ENCODE peak calls at places on chromosomes 6 and 20, in four cellular contexts. One of them, this sample, is unnamed.

GRCh38 chr6:137339929-137340559 is 120.9 kb upstream of the IFNGR1 start:
- DNase-seq in right lobe of liver: no peak
- DNase-seq in trophoblast cell: no peak
- DNase-seq in brain microvascular endothelial cell: no peak
- DNase-seq in this sample: no peak

GRCh38 chr20:63657260-63657936 is 714 bp upstream of the RTEL1 start:
- DNase-seq in right lobe of liver: no peak
- DNase-seq in trophoblast cell: no peak
- DNase-seq in brain microvascular endothelial cell: no peak
- DNase-seq in this sample: no peak

GRCh38 chr20:48153105-48153504 is 367.8 kb upstream of the SULF2 start:
- DNase-seq in right lobe of liver: no peak
- DNase-seq in trophoblast cell: no peak
- DNase-seq in brain microvascular endothelial cell: no peak
- DNase-seq in this sample: no peak

GRCh38 chr6:24865161-24865560 is 66.4 kb upstream of the ARMH2 start:
- DNase-seq in right lobe of liver: no peak
- DNase-seq in trophoblast cell: no peak
- DNase-seq in brain microvascular endothelial cell: no peak
- DNase-seq in this sample: no peak

GRCh38 chr6:130057495-130057894 is 39.1 kb downstream of the L3MBTL3 start:
- DNase-seq in right lobe of liver: no peak
- DNase-seq in trophoblast cell: no peak
- DNase-seq in brain microvascular endothelial cell: no peak
- DNase-seq in this sample: no peak

GRCh38 chr6:3654898-3655297 is 96.6 kb downstream of the PXDC1 start:
- DNase-seq in right lobe of liver: no peak
- DNase-seq in trophoblast cell: no peak
- DNase-seq in brain microvascular endothelial cell: no peak
- DNase-seq in this sample: no peak

GRCh38 chr6:68738039-68738438 is 103.0 kb downstream of the ADGRB3 start:
- DNase-seq in right lobe of liver: no peak
- DNase-seq in trophoblast cell: no peak
- DNase-seq in brain microvascular endothelial cell: no peak
- DNase-seq in this sample: no peak

GRCh38 chr6:130240232-130240631 is 17.5 kb upstream of the SAMD3 start:
- DNase-seq in right lobe of liver: no peak
- DNase-seq in trophoblast cell: peak; percentile 21
- DNase-seq in brain microvascular endothelial cell: peak; percentile 68
- DNase-seq in this sample: no peak

GRCh38 chr6:101120747-101121146 is 239.6 kb upstream of the ASCC3 start:
- DNase-seq in right lobe of liver: no peak
- DNase-seq in trophoblast cell: no peak
- DNase-seq in brain microvascular endothelial cell: no peak
- DNase-seq in this sample: no peak

GRCh38 chr20:53737404-53738038 is 143.9 kb upstream of the ZNF217 start:
- DNase-seq in right lobe of liver: no peak
- DNase-seq in trophoblast cell: peak; percentile 42
- DNase-seq in brain microvascular endothelial cell: no peak
- DNase-seq in this sample: no peak

GRCh38 chr6:3610206-3610605 is 141.3 kb downstream of the PXDC1 start:
- DNase-seq in right lobe of liver: no peak
- DNase-seq in trophoblast cell: no peak
- DNase-seq in brain microvascular endothelial cell: peak; percentile 16
- DNase-seq in this sample: no peak

GRCh38 chr20:48827880-48828733 is at the start of gene PREX1:
- DNase-seq in right lobe of liver: peak; percentile 87
- DNase-seq in trophoblast cell: peak; percentile 71
- DNase-seq in brain microvascular endothelial cell: peak; percentile 65
- DNase-seq in this sample: peak; percentile 90

GRCh38 chr6:157203312-157203744 is 120.0 kb downstream of the TMEM242 start:
- DNase-seq in right lobe of liver: no peak
- DNase-seq in trophoblast cell: no peak
- DNase-seq in brain microvascular endothelial cell: no peak
- DNase-seq in this sample: no peak

GRCh38 chr6:854405-855073 is 161.6 kb upstream of the EXOC2 start:
- DNase-seq in right lobe of liver: no peak
- DNase-seq in trophoblast cell: no peak
- DNase-seq in brain microvascular endothelial cell: peak; percentile 55
- DNase-seq in this sample: no peak

GRCh38 chr6:51842066-51842465 is 245.3 kb downstream of the PKHD1 start:
- DNase-seq in right lobe of liver: no peak
- DNase-seq in trophoblast cell: no peak
- DNase-seq in brain microvascular endothelial cell: no peak
- DNase-seq in this sample: no peak

GRCh38 chr6:122998403-122998965 is 2.4 kb downstream of the CLVS2 start:
- DNase-seq in right lobe of liver: no peak
- DNase-seq in trophoblast cell: no peak
- DNase-seq in brain microvascular endothelial cell: no peak
- DNase-seq in this sample: no peak

GRCh38 chr6:26071135-26071534 is 16.1 kb upstream of the HFE start:
- DNase-seq in right lobe of liver: peak; percentile 63
- DNase-seq in trophoblast cell: no peak
- DNase-seq in brain microvascular endothelial cell: no peak
- DNase-seq in this sample: no peak

GRCh38 chr20:46218656-46219055 is 89.6 kb downstream of the CDH22 start:
- DNase-seq in right lobe of liver: no peak
- DNase-seq in trophoblast cell: no peak
- DNase-seq in brain microvascular endothelial cell: no peak
- DNase-seq in this sample: no peak

GRCh38 chr20:55143605-55144004 is 668.2 kb downstream of the DOK5 start:
- DNase-seq in right lobe of liver: no peak
- DNase-seq in trophoblast cell: no peak
- DNase-seq in brain microvascular endothelial cell: no peak
- DNase-seq in this sample: no peak

GRCh38 chr6:112087916-112088315 is 525 bp downstream of the FAM229B start:
- DNase-seq in right lobe of liver: no peak
- DNase-seq in trophoblast cell: peak; percentile 23
- DNase-seq in brain microvascular endothelial cell: no peak
- DNase-seq in this sample: no peak
- H3K27ac ChIP-seq in right lobe of liver: peak overlapping the region; percentile 61
- H3K27ac ChIP-seq in trophoblast cell: no peak overlapping the region
- H3K27ac ChIP-seq in brain microvascular endothelial cell: peak overlapping the region; percentile 89
- H3K27ac ChIP-seq in this sample: peak overlapping the region; percentile 92

GRCh38 chr6:37174515-37175331 is 4.8 kb downstream of the PIM1 start:
- DNase-seq in right lobe of liver: no peak
- DNase-seq in trophoblast cell: no peak
- DNase-seq in brain microvascular endothelial cell: no peak
- DNase-seq in this sample: no peak

GRCh38 chr6:37176268-37177082 is 6.5 kb downstream of the PIM1 start:
- DNase-seq in right lobe of liver: no peak
- DNase-seq in trophoblast cell: no peak
- DNase-seq in brain microvascular endothelial cell: peak; percentile 18
- DNase-seq in this sample: no peak

GRCh38 chr6:37177083-37177949 is 7.4 kb downstream of the PIM1 start:
- DNase-seq in right lobe of liver: no peak
- DNase-seq in trophoblast cell: no peak
- DNase-seq in brain microvascular endothelial cell: no peak
- DNase-seq in this sample: no peak

GRCh38 chr6:37174196-37174514 is 4.2 kb downstream of the PIM1 start:
- DNase-seq in right lobe of liver: no peak
- DNase-seq in trophoblast cell: no peak
- DNase-seq in brain microvascular endothelial cell: no peak
- DNase-seq in this sample: no peak

GRCh38 chr6:37175332-37176267 is 5.6 kb downstream of the PIM1 start:
- DNase-seq in right lobe of liver: no peak
- DNase-seq in trophoblast cell: peak; percentile 17
- DNase-seq in brain microvascular endothelial cell: no peak
- DNase-seq in this sample: no peak
- H3K27ac ChIP-seq in right lobe of liver: no peak overlapping the region
- H3K27ac ChIP-seq in trophoblast cell: no peak overlapping the region
- H3K27ac ChIP-seq in brain microvascular endothelial cell: no peak overlapping the region
- H3K27ac ChIP-seq in this sample: peak overlapping the region; percentile 89

DNA sequence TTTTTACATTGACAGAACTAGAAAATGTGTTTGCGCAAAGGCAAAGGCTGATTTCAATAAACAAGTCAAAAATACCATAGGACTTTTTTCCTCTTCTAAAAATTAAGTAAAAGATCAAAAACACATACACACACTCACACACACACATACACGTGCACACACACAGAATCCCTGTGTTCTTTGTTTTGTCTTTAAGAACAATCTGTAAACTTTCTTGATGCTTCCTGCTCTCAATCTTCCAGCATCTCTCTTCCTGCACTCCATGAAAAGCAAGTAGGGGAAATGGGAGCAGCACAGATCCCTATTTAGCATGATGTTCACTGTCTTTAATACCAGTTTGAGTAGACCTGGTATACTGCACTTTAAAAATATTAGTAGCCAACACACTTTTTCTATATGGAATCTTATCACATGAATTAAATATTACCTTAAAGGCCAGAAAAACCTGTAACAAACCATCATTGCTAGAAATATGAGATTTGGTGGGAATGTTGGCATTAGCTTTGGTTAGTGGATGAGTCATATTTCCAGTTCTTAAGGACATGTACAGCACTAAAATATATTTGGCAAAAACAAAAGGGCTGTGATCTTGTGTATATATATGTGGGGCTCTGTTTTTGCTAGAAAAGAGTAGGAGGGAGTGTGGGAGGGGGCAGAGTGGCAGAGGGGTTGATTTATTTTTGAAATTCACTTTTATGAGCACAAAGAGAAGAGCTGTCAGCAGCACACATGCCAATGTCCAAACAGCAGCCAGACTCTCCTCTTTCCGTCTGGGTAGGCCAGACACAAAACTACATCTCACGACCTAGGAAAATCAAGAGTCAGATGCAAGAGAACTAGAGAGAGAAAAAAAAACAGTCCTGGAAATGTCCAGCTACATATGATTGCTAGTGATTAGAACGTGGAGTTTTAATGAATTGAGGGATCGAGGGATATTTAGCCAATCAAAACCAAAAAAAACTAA is 4.6 kb downstream of the PTPRK start:
- DNase-seq in right lobe of liver: no peak
- DNase-seq in trophoblast cell: no peak
- DNase-seq in brain microvascular endothelial cell: no peak
- DNase-seq in this sample: no peak
- H3K27ac ChIP-seq in right lobe of liver: no peak overlapping the region
- H3K27ac ChIP-seq in trophoblast cell: no peak overlapping the region
- H3K27ac ChIP-seq in brain microvascular endothelial cell: peak overlapping the region; percentile 60
- H3K27ac ChIP-seq in this sample: no peak overlapping the region

GRCh38 chr6:93418448-93419303 is 683 bp downstream of the EPHA7 start:
- DNase-seq in right lobe of liver: peak; percentile 27
- DNase-seq in trophoblast cell: peak; percentile 15
- DNase-seq in brain microvascular endothelial cell: peak; percentile 18
- DNase-seq in this sample: no peak
- H3K27ac ChIP-seq in right lobe of liver: no peak overlapping the region
- H3K27ac ChIP-seq in trophoblast cell: no peak overlapping the region
- H3K27ac ChIP-seq in brain microvascular endothelial cell: no peak overlapping the region
- H3K27ac ChIP-seq in this sample: no peak overlapping the region

GRCh38 chr6:36684447-36684812 is 5.9 kb downstream of the CDKN1A start:
- DNase-seq in right lobe of liver: no peak
- DNase-seq in trophoblast cell: no peak
- DNase-seq in brain microvascular endothelial cell: no peak
- DNase-seq in this sample: no peak

GRCh38 chr6:36683145-36683655 is 4.7 kb downstream of the CDKN1A start:
- DNase-seq in right lobe of liver: no peak
- DNase-seq in trophoblast cell: no peak
- DNase-seq in brain microvascular endothelial cell: no peak
- DNase-seq in this sample: no peak

GRCh38 chr6:36685198-36685919 is 6.8 kb downstream of the CDKN1A start:
- DNase-seq in right lobe of liver: no peak
- DNase-seq in trophoblast cell: peak; percentile 12
- DNase-seq in brain microvascular endothelial cell: no peak
- DNase-seq in this sample: no peak

GRCh38 chr6:36682328-36683144 is 4.0 kb downstream of the CDKN1A start:
- DNase-seq in right lobe of liver: peak; percentile 75
- DNase-seq in trophoblast cell: peak; percentile 88
- DNase-seq in brain microvascular endothelial cell: no peak
- DNase-seq in this sample: peak; percentile 30

DNA sequence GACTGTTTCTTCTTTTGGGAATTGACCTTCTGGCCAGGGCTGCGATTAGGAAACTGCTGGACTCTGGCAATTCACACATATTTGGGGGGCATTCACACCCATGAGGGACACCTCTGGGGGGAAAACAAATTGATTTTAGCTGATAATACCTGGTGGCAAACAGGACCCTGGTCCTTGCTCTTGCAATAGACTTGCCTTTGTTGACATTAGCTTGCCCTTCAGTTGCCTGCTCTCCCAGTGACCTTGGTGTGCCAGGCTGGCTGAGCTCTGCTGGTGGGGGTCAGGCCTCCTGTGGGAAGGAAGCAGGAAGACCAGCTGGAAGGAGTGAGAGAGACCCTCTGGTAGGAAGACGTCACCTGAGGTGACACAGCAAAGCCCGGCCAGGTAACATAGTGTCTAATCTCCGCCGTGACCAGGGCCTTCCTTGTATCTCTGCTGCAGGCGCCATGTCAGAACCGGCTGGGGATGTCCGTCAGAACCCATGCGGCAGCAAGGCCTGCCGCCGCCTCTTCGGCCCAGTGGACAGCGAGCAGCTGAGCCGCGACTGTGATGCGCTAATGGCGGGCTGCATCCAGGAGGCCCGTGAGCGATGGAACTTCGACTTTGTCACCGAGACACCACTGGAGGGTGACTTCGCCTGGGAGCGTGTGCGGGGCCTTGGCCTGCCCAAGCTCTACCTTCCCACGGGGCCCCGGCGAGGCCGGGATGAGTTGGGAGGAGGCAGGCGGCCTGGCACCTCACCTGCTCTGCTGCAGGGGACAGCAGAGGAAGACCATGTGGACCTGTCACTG is 5.3 kb downstream of the CDKN1A start:
- DNase-seq in right lobe of liver: peak; percentile 47
- DNase-seq in trophoblast cell: peak; percentile 6
- DNase-seq in brain microvascular endothelial cell: no peak
- DNase-seq in this sample: no peak
- H3K27ac ChIP-seq in right lobe of liver: no peak overlapping the region
- H3K27ac ChIP-seq in trophoblast cell: no peak overlapping the region
- H3K27ac ChIP-seq in brain microvascular endothelial cell: no peak overlapping the region
- H3K27ac ChIP-seq in this sample: no peak overlapping the region